ENCODE peak calls at places on chromosome 11, in nine cellular contexts. One of them, this sample, is unnamed.

GRCh38 chr11:68308068-68308467 is 4.3 kb upstream of the LRP5 start:
- DNase-seq in hepatocyte: no peak
- DNase-seq in left lung: no peak
- DNase-seq in IMR-90: no peak
- DNase-seq in psoas muscle: peak; percentile 81
- DNase-seq in CD4-positive, CD25-positive, alpha-beta regulatory T cell: no peak
- DNase-seq in brain microvascular endothelial cell: no peak
- DNase-seq in uterus: no peak
- DNase-seq in A549: no peak
- DNase-seq in this sample: peak; percentile 21

GRCh38 chr11:2444301-2445106 is at the start of the genes KCNQ1 and TRPM5:
- DNase-seq in hepatocyte: peak; percentile 77
- DNase-seq in left lung: peak; percentile 66
- DNase-seq in IMR-90: no peak
- DNase-seq in psoas muscle: peak; percentile 61
- DNase-seq in CD4-positive, CD25-positive, alpha-beta regulatory T cell: peak; percentile 66
- DNase-seq in brain microvascular endothelial cell: no peak
- DNase-seq in uterus: no peak
- DNase-seq in A549: peak; percentile 59
- DNase-seq in this sample: no peak

GRCh38 chr11:78050964-78051831 is 12.5 kb upstream of the THRSP start:
- DNase-seq in hepatocyte: peak; percentile 58
- DNase-seq in left lung: no peak
- DNase-seq in IMR-90: peak; percentile 80
- DNase-seq in psoas muscle: no peak
- DNase-seq in CD4-positive, CD25-positive, alpha-beta regulatory T cell: no peak
- DNase-seq in brain microvascular endothelial cell: peak; percentile 60
- DNase-seq in uterus: no peak
- DNase-seq in A549: no peak
- DNase-seq in this sample: no peak

GRCh38 chr11:132126973-132127900 is 756.8 kb downstream of the NTM start:
- DNase-seq in hepatocyte: peak; percentile 72
- DNase-seq in left lung: no peak
- DNase-seq in IMR-90: peak; percentile 94
- DNase-seq in psoas muscle: no peak
- DNase-seq in CD4-positive, CD25-positive, alpha-beta regulatory T cell: no peak
- DNase-seq in brain microvascular endothelial cell: peak; percentile 92
- DNase-seq in uterus: no peak
- DNase-seq in A549: no peak
- DNase-seq in this sample: no peak

GRCh38 chr11:78690588-78690987 is 115.9 kb upstream of the NARS2 start:
- DNase-seq in hepatocyte: no peak
- DNase-seq in left lung: no peak
- DNase-seq in IMR-90: peak; percentile 59
- DNase-seq in psoas muscle: no peak
- DNase-seq in CD4-positive, CD25-positive, alpha-beta regulatory T cell: no peak
- DNase-seq in brain microvascular endothelial cell: no peak
- DNase-seq in uterus: no peak
- DNase-seq in A549: no peak
- DNase-seq in this sample: no peak

GRCh38 chr11:129248618-129249017 is 56.5 kb upstream of the ARHGAP32 start:
- DNase-seq in hepatocyte: peak; percentile 13
- DNase-seq in left lung: no peak
- DNase-seq in IMR-90: peak; percentile 80
- DNase-seq in psoas muscle: no peak
- DNase-seq in CD4-positive, CD25-positive, alpha-beta regulatory T cell: no peak
- DNase-seq in brain microvascular endothelial cell: peak; percentile 32
- DNase-seq in uterus: no peak
- DNase-seq in A549: peak; percentile 38
- DNase-seq in this sample: no peak

GRCh38 chr11:120917536-120918239 is 106.2 kb upstream of the TBCEL start:
- DNase-seq in hepatocyte: no peak
- DNase-seq in left lung: no peak
- DNase-seq in IMR-90: no peak
- DNase-seq in psoas muscle: no peak
- DNase-seq in CD4-positive, CD25-positive, alpha-beta regulatory T cell: no peak
- DNase-seq in brain microvascular endothelial cell: no peak
- DNase-seq in uterus: no peak
- DNase-seq in A549: no peak
- DNase-seq in this sample: no peak

GRCh38 chr11:110374921-110375320 is 54.8 kb upstream of the FDX1 start:
- DNase-seq in hepatocyte: no peak
- DNase-seq in left lung: no peak
- DNase-seq in IMR-90: no peak
- DNase-seq in psoas muscle: no peak
- DNase-seq in CD4-positive, CD25-positive, alpha-beta regulatory T cell: no peak
- DNase-seq in brain microvascular endothelial cell: no peak
- DNase-seq in uterus: no peak
- DNase-seq in A549: no peak
- DNase-seq in this sample: no peak

GRCh38 chr11:111312076-111312475 is 13.7 kb downstream of the POU2AF3 start:
- DNase-seq in hepatocyte: no peak
- DNase-seq in left lung: no peak
- DNase-seq in IMR-90: no peak
- DNase-seq in psoas muscle: no peak
- DNase-seq in CD4-positive, CD25-positive, alpha-beta regulatory T cell: no peak
- DNase-seq in brain microvascular endothelial cell: no peak
- DNase-seq in uterus: no peak
- DNase-seq in A549: no peak
- DNase-seq in this sample: no peak

GRCh38 chr11:1946812-1947480 is at the start of gene MRPL23:
- DNase-seq in hepatocyte: no peak
- DNase-seq in left lung: no peak
- DNase-seq in IMR-90: no peak
- DNase-seq in psoas muscle: peak; percentile 14
- DNase-seq in CD4-positive, CD25-positive, alpha-beta regulatory T cell: no peak
- DNase-seq in brain microvascular endothelial cell: no peak
- DNase-seq in uterus: no peak
- DNase-seq in A549: no peak
- DNase-seq in this sample: no peak

GRCh38 chr11:2203440-2204259 is 32.0 kb upstream of the TH start:
- DNase-seq in hepatocyte: no peak
- DNase-seq in left lung: no peak
- DNase-seq in IMR-90: no peak
- DNase-seq in psoas muscle: peak; percentile 39
- DNase-seq in CD4-positive, CD25-positive, alpha-beta regulatory T cell: no peak
- DNase-seq in brain microvascular endothelial cell: no peak
- DNase-seq in uterus: no peak
- DNase-seq in A549: no peak
- DNase-seq in this sample: no peak

GRCh38 chr11:103608566-103608965 is 427.9 kb upstream of the DDI1 start:
- DNase-seq in hepatocyte: no peak
- DNase-seq in left lung: no peak
- DNase-seq in IMR-90: peak; percentile 64
- DNase-seq in psoas muscle: no peak
- DNase-seq in CD4-positive, CD25-positive, alpha-beta regulatory T cell: no peak
- DNase-seq in brain microvascular endothelial cell: peak; percentile 59
- DNase-seq in uterus: no peak
- DNase-seq in A549: no peak
- DNase-seq in this sample: no peak

GRCh38 chr11:126163074-126163700 is 48.3 kb downstream of the RPUSD4 start:
- DNase-seq in hepatocyte: peak; percentile 85
- DNase-seq in left lung: no peak
- DNase-seq in IMR-90: peak; percentile 96
- DNase-seq in psoas muscle: no peak
- DNase-seq in CD4-positive, CD25-positive, alpha-beta regulatory T cell: no peak
- DNase-seq in brain microvascular endothelial cell: peak; percentile 54
- DNase-seq in uterus: peak; percentile 93
- DNase-seq in A549: no peak
- DNase-seq in this sample: no peak

GRCh38 chr11:65186701-65187100 is 5.0 kb downstream of the CAPN1 start:
- DNase-seq in hepatocyte: no peak
- DNase-seq in left lung: no peak
- DNase-seq in IMR-90: no peak
- DNase-seq in psoas muscle: no peak
- DNase-seq in CD4-positive, CD25-positive, alpha-beta regulatory T cell: no peak
- DNase-seq in brain microvascular endothelial cell: no peak
- DNase-seq in uterus: no peak
- DNase-seq in A549: no peak
- DNase-seq in this sample: no peak

GRCh38 chr11:73028621-73029020 is 113.5 kb downstream of the FCHSD2 start:
- DNase-seq in hepatocyte: no peak
- DNase-seq in left lung: no peak
- DNase-seq in IMR-90: no peak
- DNase-seq in psoas muscle: no peak
- DNase-seq in CD4-positive, CD25-positive, alpha-beta regulatory T cell: no peak
- DNase-seq in brain microvascular endothelial cell: no peak
- DNase-seq in uterus: no peak
- DNase-seq in A549: no peak
- DNase-seq in this sample: no peak

DNA sequence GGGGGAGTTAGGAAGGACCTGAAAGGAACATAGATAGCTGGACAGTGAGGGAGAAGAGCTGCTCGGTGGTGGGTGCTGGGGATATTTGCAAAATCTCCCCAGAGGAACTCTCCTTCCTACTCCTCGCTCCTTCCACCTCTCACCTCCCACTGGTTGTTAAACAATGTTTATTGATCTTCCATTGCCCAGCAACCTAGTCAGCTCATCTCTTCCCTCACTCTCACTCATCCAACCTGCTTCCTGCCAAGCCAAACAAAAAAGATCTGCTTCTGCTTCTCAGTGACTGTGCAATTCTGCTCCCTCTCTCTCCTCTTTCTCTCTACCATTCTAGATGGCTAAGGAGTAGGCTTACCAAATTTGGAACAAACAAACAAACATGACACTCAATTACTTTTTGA is 115.0 kb downstream of the SLC1A2 start:
- DNase-seq in hepatocyte: peak; percentile 13
- DNase-seq in left lung: no peak
- DNase-seq in IMR-90: peak; percentile 88
- DNase-seq in psoas muscle: no peak
- DNase-seq in CD4-positive, CD25-positive, alpha-beta regulatory T cell: no peak
- DNase-seq in brain microvascular endothelial cell: peak; percentile 63
- DNase-seq in uterus: no peak
- DNase-seq in A549: peak; percentile 24
- DNase-seq in this sample: no peak
- H3K4me3 ChIP-seq in hepatocyte: no peak overlapping the region
- H3K4me3 ChIP-seq in left lung: no peak overlapping the region
- H3K4me3 ChIP-seq in IMR-90: no peak overlapping the region
- H3K4me3 ChIP-seq in psoas muscle: no peak overlapping the region
- H3K4me3 ChIP-seq in CD4-positive, CD25-positive, alpha-beta regulatory T cell: no peak overlapping the region
- H3K4me3 ChIP-seq in brain microvascular endothelial cell: no peak overlapping the region
- H3K4me3 ChIP-seq in uterus: no peak overlapping the region
- H3K4me3 ChIP-seq in A549: no peak overlapping the region
- H3K4me3 ChIP-seq in this sample: no peak overlapping the region

DNA sequence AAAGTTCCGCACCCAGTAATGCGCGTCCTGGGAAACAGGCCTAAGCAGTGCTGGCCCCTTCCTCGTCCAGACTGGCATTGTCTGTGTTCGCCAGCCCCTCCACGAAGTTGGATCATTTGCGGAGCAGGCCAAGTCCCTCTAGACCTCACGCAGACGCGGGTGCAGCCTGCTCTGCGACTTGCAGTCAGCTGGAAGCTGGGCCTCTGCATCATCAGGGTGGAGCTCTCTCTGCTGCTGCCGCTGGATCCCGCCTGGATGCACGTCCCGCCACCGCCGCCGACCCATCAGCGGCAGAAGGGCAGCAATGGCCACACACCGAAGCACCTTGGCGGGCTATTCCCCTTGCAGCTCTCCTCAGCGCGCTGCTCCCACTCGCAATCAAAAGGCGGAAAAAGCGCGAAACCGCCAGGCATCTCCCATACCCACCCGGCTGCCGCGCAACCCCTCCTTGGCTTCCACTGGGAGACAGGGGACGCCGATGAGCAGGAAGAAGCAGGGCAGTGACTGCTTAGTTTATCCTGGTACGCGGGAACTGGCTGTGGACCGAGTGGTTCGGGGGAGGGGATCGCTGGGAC is 34.1 kb upstream of the GLYATL1 start:
- DNase-seq in hepatocyte: peak; percentile 64
- DNase-seq in left lung: no peak
- DNase-seq in IMR-90: peak; percentile 70
- DNase-seq in psoas muscle: peak; percentile 54
- DNase-seq in CD4-positive, CD25-positive, alpha-beta regulatory T cell: no peak
- DNase-seq in brain microvascular endothelial cell: peak; percentile 56
- DNase-seq in uterus: no peak
- DNase-seq in A549: no peak
- DNase-seq in this sample: no peak
- H3K27ac ChIP-seq in hepatocyte: peak overlapping the region; percentile 70
- H3K27ac ChIP-seq in left lung: no peak overlapping the region
- H3K27ac ChIP-seq in IMR-90: peak overlapping the region; percentile 51
- H3K27ac ChIP-seq in psoas muscle: no peak overlapping the region
- H3K27ac ChIP-seq in CD4-positive, CD25-positive, alpha-beta regulatory T cell: no peak overlapping the region
- H3K27ac ChIP-seq in brain microvascular endothelial cell: no peak overlapping the region
- H3K27ac ChIP-seq in uterus: no peak overlapping the region
- H3K27ac ChIP-seq in A549: no peak overlapping the region
- H3K27ac ChIP-seq in this sample: no peak overlapping the region

GRCh38 chr11:61353109-61354067 is 8.3 kb downstream of the CYB561A3 start:
- DNase-seq in hepatocyte: no peak
- DNase-seq in left lung: no peak
- DNase-seq in IMR-90: no peak
- DNase-seq in psoas muscle: no peak
- DNase-seq in CD4-positive, CD25-positive, alpha-beta regulatory T cell: no peak
- DNase-seq in brain microvascular endothelial cell: no peak
- DNase-seq in uterus: no peak
- DNase-seq in A549: no peak
- DNase-seq in this sample: no peak
- H3K4me3 ChIP-seq in hepatocyte: no peak overlapping the region
- H3K4me3 ChIP-seq in left lung: no peak overlapping the region
- H3K4me3 ChIP-seq in IMR-90: no peak overlapping the region
- H3K4me3 ChIP-seq in psoas muscle: no peak overlapping the region
- H3K4me3 ChIP-seq in CD4-positive, CD25-positive, alpha-beta regulatory T cell: no peak overlapping the region
- H3K4me3 ChIP-seq in brain microvascular endothelial cell: no peak overlapping the region
- H3K4me3 ChIP-seq in uterus: no peak overlapping the region
- H3K4me3 ChIP-seq in A549: no peak overlapping the region
- H3K4me3 ChIP-seq in this sample: no peak overlapping the region

GRCh38 chr11:102047305-102047924 is at the start of gene CFAP300:
- DNase-seq in hepatocyte: peak; percentile 80
- DNase-seq in left lung: peak; percentile 87
- DNase-seq in IMR-90: peak; percentile 33
- DNase-seq in psoas muscle: peak; percentile 96
- DNase-seq in CD4-positive, CD25-positive, alpha-beta regulatory T cell: peak; percentile 11
- DNase-seq in brain microvascular endothelial cell: peak; percentile 83
- DNase-seq in uterus: peak; percentile 83
- DNase-seq in A549: peak; percentile 86
- DNase-seq in this sample: peak; percentile 73
- H3K27ac ChIP-seq in hepatocyte: peak within 1 kb of the TSS; percentile 70
- H3K27ac ChIP-seq in left lung: peak within 1 kb of the TSS; percentile 20
- H3K27ac ChIP-seq in IMR-90: peak within 1 kb of the TSS; percentile 22
- H3K27ac ChIP-seq in psoas muscle: peak within 1 kb of the TSS; percentile 2
- H3K27ac ChIP-seq in CD4-positive, CD25-positive, alpha-beta regulatory T cell: no peak within 1 kb of the TSS
- H3K27ac ChIP-seq in brain microvascular endothelial cell: peak within 1 kb of the TSS; percentile 66
- H3K27ac ChIP-seq in uterus: peak within 1 kb of the TSS; percentile 88
- H3K27ac ChIP-seq in A549: peak within 1 kb of the TSS; percentile 84
- H3K27ac ChIP-seq in this sample: no peak within 1 kb of the TSS

This sample was measured in SJCRH30.